ENCODE peak calls at places on chromosome 22, in seven cellular contexts. One of them, this sample, is unnamed.

GRCh38 chr22:25091449-25091848 is 108.2 kb upstream of the CRYBB3 start:
- DNase-seq in ovary: no peak
- DNase-seq in T-helper 9 cell: no peak
- DNase-seq in foreskin keratinocyte: no peak
- DNase-seq in HT-29: no peak
- DNase-seq in EL: no peak
- DNase-seq in EH: no peak
- DNase-seq in this sample: no peak

GRCh38 chr22:26671317-26672059 is 14.1 kb downstream of the MIAT start:
- DNase-seq in foreskin keratinocyte: peak; percentile 49
- DNase-seq in EH: no peak
- DNase-seq in T-helper 9 cell: peak; percentile 70
- DNase-seq in HT-29: no peak
- DNase-seq in EL: no peak
- DNase-seq in ovary: peak; percentile 30
- DNase-seq in this sample: peak; percentile 41

GRCh38 chr22:34055525-34056200 is 135.4 kb upstream of the LARGE1 start:
- DNase-seq in ovary: no peak
- DNase-seq in EL: no peak
- DNase-seq in EH: no peak
- DNase-seq in foreskin keratinocyte: no peak
- DNase-seq in T-helper 9 cell: no peak
- DNase-seq in HT-29: peak; percentile 64
- DNase-seq in this sample: peak; percentile 33

GRCh38 chr22:20239951-20240773 is 28.0 kb downstream of the RTN4R start:
- DNase-seq in EL: no peak
- DNase-seq in EH: no peak
- DNase-seq in foreskin keratinocyte: no peak
- DNase-seq in HT-29: no peak
- DNase-seq in ovary: peak; percentile 77
- DNase-seq in T-helper 9 cell: no peak
- DNase-seq in this sample: no peak

GRCh38 chr22:41836551-41836950 is 3.6 kb downstream of the SREBF2 start:
- DNase-seq in EH: no peak
- DNase-seq in EL: no peak
- DNase-seq in T-helper 9 cell: no peak
- DNase-seq in foreskin keratinocyte: no peak
- DNase-seq in HT-29: no peak
- DNase-seq in ovary: no peak
- DNase-seq in this sample: no peak

GRCh38 chr22:44191036-44191454 is 10.3 kb downstream of the PARVG start:
- DNase-seq in EL: peak; percentile 11
- DNase-seq in EH: peak; percentile 25
- DNase-seq in foreskin keratinocyte: no peak
- DNase-seq in T-helper 9 cell: no peak
- DNase-seq in ovary: no peak
- DNase-seq in HT-29: no peak
- DNase-seq in this sample: no peak

GRCh38 chr22:49155039-49155808 is 672.4 kb downstream of the BRD1 start:
- DNase-seq in T-helper 9 cell: no peak
- DNase-seq in EH: no peak
- DNase-seq in EL: no peak
- DNase-seq in ovary: no peak
- DNase-seq in HT-29: no peak
- DNase-seq in foreskin keratinocyte: no peak
- DNase-seq in this sample: no peak

GRCh38 chr22:36374603-36375024 is 13.2 kb downstream of the MYH9 start:
- DNase-seq in EH: peak; percentile 62
- DNase-seq in foreskin keratinocyte: peak; percentile 89
- DNase-seq in ovary: no peak
- DNase-seq in HT-29: peak; percentile 70
- DNase-seq in T-helper 9 cell: no peak
- DNase-seq in EL: peak; percentile 76
- DNase-seq in this sample: peak; percentile 63

GRCh38 chr22:17117890-17118289 is 3.3 kb downstream of the TMEM121B start:
- DNase-seq in HT-29: no peak
- DNase-seq in foreskin keratinocyte: no peak
- DNase-seq in EL: no peak
- DNase-seq in EH: no peak
- DNase-seq in ovary: no peak
- DNase-seq in T-helper 9 cell: no peak
- DNase-seq in this sample: no peak

GRCh38 chr22:24099661-24100060 is 81.6 kb upstream of the SUSD2 start:
- DNase-seq in HT-29: no peak
- DNase-seq in EL: no peak
- DNase-seq in EH: no peak
- DNase-seq in ovary: no peak
- DNase-seq in T-helper 9 cell: no peak
- DNase-seq in foreskin keratinocyte: no peak
- DNase-seq in this sample: no peak

GRCh38 chr22:25054943-25055511 is 102.5 kb downstream of the KIAA1671 start:
- DNase-seq in T-helper 9 cell: no peak
- DNase-seq in ovary: no peak
- DNase-seq in EH: no peak
- DNase-seq in foreskin keratinocyte: no peak
- DNase-seq in EL: no peak
- DNase-seq in HT-29: no peak
- DNase-seq in this sample: peak; percentile 43

GRCh38 chr22:36052505-36052941 is 23.9 kb upstream of the RBFOX2 start:
- DNase-seq in EH: peak; percentile 87
- DNase-seq in foreskin keratinocyte: peak; percentile 81
- DNase-seq in T-helper 9 cell: no peak
- DNase-seq in ovary: no peak
- DNase-seq in EL: peak; percentile 79
- DNase-seq in HT-29: peak; percentile 80
- DNase-seq in this sample: peak; percentile 48

GRCh38 chr22:36586250-36586649 is 57.3 kb upstream of the EIF3D start:
- DNase-seq in T-helper 9 cell: no peak
- DNase-seq in foreskin keratinocyte: peak; percentile 40
- DNase-seq in EL: no peak
- DNase-seq in EH: peak; percentile 27
- DNase-seq in ovary: no peak
- DNase-seq in HT-29: no peak
- DNase-seq in this sample: no peak

GRCh38 chr22:36197601-36198146 is 3.9 kb downstream of the APOL4 start:
- DNase-seq in T-helper 9 cell: no peak
- DNase-seq in foreskin keratinocyte: no peak
- DNase-seq in EL: no peak
- DNase-seq in EH: no peak
- DNase-seq in HT-29: no peak
- DNase-seq in ovary: peak; percentile 54
- DNase-seq in this sample: no peak

GRCh38 chr22:38443675-38444521 is 11.1 kb downstream of the KCNJ4 start:
- DNase-seq in foreskin keratinocyte: no peak
- DNase-seq in T-helper 9 cell: no peak
- DNase-seq in EH: no peak
- DNase-seq in ovary: no peak
- DNase-seq in HT-29: no peak
- DNase-seq in EL: no peak
- DNase-seq in this sample: no peak

GRCh38 chr22:31927562-31927961 is 16.8 kb upstream of the YWHAH start:
- DNase-seq in T-helper 9 cell: no peak
- DNase-seq in EH: no peak
- DNase-seq in foreskin keratinocyte: no peak
- DNase-seq in EL: no peak
- DNase-seq in ovary: no peak
- DNase-seq in HT-29: no peak
- DNase-seq in this sample: no peak

GRCh38 chr22:43277987-43278601 is 65.1 kb downstream of the SCUBE1 start:
- DNase-seq in EH: no peak
- DNase-seq in ovary: no peak
- DNase-seq in T-helper 9 cell: no peak
- DNase-seq in foreskin keratinocyte: no peak
- DNase-seq in EL: no peak
- DNase-seq in HT-29: no peak
- DNase-seq in this sample: no peak

GRCh38 chr22:37172266-37173245 is 15.5 kb downstream of the C1QTNF6 start:
- DNase-seq in T-helper 9 cell: no peak
- DNase-seq in ovary: no peak
- DNase-seq in foreskin keratinocyte: no peak
- DNase-seq in EH: no peak
- DNase-seq in EL: no peak
- DNase-seq in HT-29: no peak
- DNase-seq in this sample: no peak

GRCh38 chr22:38907767-38908166 is 35.8 kb upstream of the CBX6 start:
- DNase-seq in EH: no peak
- DNase-seq in T-helper 9 cell: no peak
- DNase-seq in foreskin keratinocyte: no peak
- DNase-seq in ovary: no peak
- DNase-seq in EL: no peak
- DNase-seq in HT-29: no peak
- DNase-seq in this sample: no peak

GRCh38 chr22:40345271-40345670 is 1.0 kb upstream of the ADSL start:
- DNase-seq in HT-29: no peak
- DNase-seq in T-helper 9 cell: peak; percentile 32
- DNase-seq in foreskin keratinocyte: peak; percentile 39
- DNase-seq in ovary: no peak
- DNase-seq in EH: peak; percentile 22
- DNase-seq in EL: peak; percentile 42
- DNase-seq in this sample: peak; percentile 56

GRCh38 chr22:49771266-49772065 is 56.2 kb downstream of the BRD1 start:
- DNase-seq in HT-29: no peak
- DNase-seq in EH: no peak
- DNase-seq in foreskin keratinocyte: no peak
- DNase-seq in ovary: no peak
- DNase-seq in EL: no peak
- DNase-seq in T-helper 9 cell: no peak
- DNase-seq in this sample: no peak

GRCh38 chr22:37752189-37753061 is 55.3 kb upstream of the GCAT start:
- DNase-seq in ovary: peak; percentile 93
- DNase-seq in foreskin keratinocyte: peak; percentile 81
- DNase-seq in HT-29: peak; percentile 94
- DNase-seq in T-helper 9 cell: no peak
- DNase-seq in EH: peak; percentile 99
- DNase-seq in EL: peak; percentile 100
- DNase-seq in this sample: peak; percentile 99